ENCODE peak calls at places on chromosomes 13 and 19, in nine cellular contexts. J is left ventricle myocardium inferior, Y is right atrium auricular region, D is astrocyte, P is PC-9, V is breast epithelium, K is upper lobe of left lung, C is PC-3, R is pancreas. X is an unnamed sample.
A peak's percentile ranks its signal among the peaks of the same experiment; 100 is the strongest.

GRCh38 chr13:39148513-39148961 is 110.3 kb downstream of the NHLRC3 start:
- DNase-seq in J (no peak), Y (no peak), D (peak; percentile 90), P (peak; percentile 82), V (no peak), K (no peak), C (no peak), R (no peak), X (no peak)

GRCh38 chr19:9793051-9793591 is 24.6 kb upstream of the ZNF846 start:
- DNase-seq in J (peak; percentile 61), Y (peak; percentile 66), D (peak; percentile 39), P (no peak), V (peak; percentile 59), K (peak; percentile 49), C (peak; percentile 26), R (no peak), X (no peak)

GRCh38 chr19:944663-945241 is 18.9 kb downstream of the ARID3A start:
- DNase-seq in J (no peak), Y (no peak), D (no peak), P (no peak), V (no peak), K (no peak), C (no peak), R (no peak), X (peak; percentile 57)

GRCh38 chr13:46617382-46617781 is 64.4 kb downstream of the LRCH1 start:
- DNase-seq in J (no peak), Y (no peak), D (no peak), P (no peak), V (no peak), K (no peak), C (no peak), R (no peak), X (no peak)

GRCh38 chr13:36975172-36975571 is 24.0 kb downstream of the ALG5 start:
- DNase-seq in J (no peak), Y (no peak), D (no peak), P (no peak), V (no peak), K (no peak), C (no peak), R (no peak), X (no peak)

GRCh38 chr13:43448605-43449004 is 338.2 kb downstream of the ENOX1 start:
- DNase-seq in J (no peak), Y (no peak), D (peak; percentile 4), P (no peak), V (no peak), K (no peak), C (no peak), R (no peak), X (no peak)

GRCh38 chr19:768424-768823 is 17.5 kb downstream of the MISP start:
- DNase-seq in J (no peak), Y (no peak), D (peak; percentile 87), P (no peak), V (no peak), K (no peak), C (no peak), R (no peak), X (no peak)

GRCh38 chr19:42122691-42123607 is 9.3 kb downstream of the POU2F2 start:
- DNase-seq in J (no peak), Y (no peak), D (no peak), P (no peak), V (no peak), K (no peak), C (no peak), R (no peak), X (no peak)

GRCh38 chr13:110812111-110812868 is 98.8 kb downstream of the ING1 start:
- DNase-seq in J (no peak), Y (peak; percentile 51), D (peak; percentile 9), P (no peak), V (no peak), K (no peak), C (no peak), R (no peak), X (no peak)

GRCh38 chr13:41384749-41385503 is 72.4 kb upstream of the RGCC start:
- DNase-seq in J (no peak), Y (no peak), D (no peak), P (no peak), V (no peak), K (no peak), C (peak; percentile 36), R (no peak), X (no peak)

GRCh38 chr13:41500501-41500900 is 43.2 kb downstream of the RGCC start:
- DNase-seq in J (peak; percentile 33), Y (no peak), D (no peak), P (no peak), V (no peak), K (no peak), C (peak; percentile 39), R (no peak), X (peak; percentile 43)

GRCh38 chr13:75704942-75705320 is 68.8 kb downstream of the LMO7 start:
- DNase-seq in J (no peak), Y (no peak), D (no peak), P (peak; percentile 95), V (peak; percentile 56), K (peak; percentile 87), C (peak; percentile 74), R (peak; percentile 44), X (peak; percentile 81)

GRCh38 chr19:1161716-1162115 is 12.4 kb downstream of the SBNO2 start:
- DNase-seq in J (no peak), Y (no peak), D (no peak), P (peak; percentile 74), V (no peak), K (peak; percentile 85), C (no peak), R (no peak), X (no peak)

GRCh38 chr13:21671793-21672680 is 1.2 kb downstream of the FGF9 start:
- DNase-seq in J (no peak), Y (no peak), D (no peak), P (no peak), V (no peak), K (no peak), C (no peak), R (no peak), X (no peak)

GRCh38 chr13:20669162-20669561 is 34.3 kb upstream of the IL17D start:
- DNase-seq in J (no peak), Y (no peak), D (no peak), P (no peak), V (no peak), K (no peak), C (no peak), R (no peak), X (no peak)

GRCh38 chr13:47945738-47946137 is 55.3 kb downstream of the SUCLA2 start:
- DNase-seq in J (no peak), Y (no peak), D (peak; percentile 65), P (no peak), V (no peak), K (no peak), C (no peak), R (no peak), X (no peak)

GRCh38 chr13:83452292-83452950 is 429.9 kb downstream of the SLITRK1 start:
- DNase-seq in J (no peak), Y (no peak), D (no peak), P (no peak), V (no peak), K (no peak), C (no peak), R (no peak), X (peak; percentile 34)

GRCh38 chr19:13833330-13834265 is 38.4 kb downstream of the ZSWIM4 start:
- DNase-seq in J (peak; percentile 96), Y (peak; percentile 96), D (peak; percentile 75), P (peak; percentile 87), V (peak; percentile 97), K (peak; percentile 94), C (peak; percentile 97), R (peak; percentile 93), X (peak; percentile 99)

GRCh38 chr13:103315701-103316100 is 249.5 kb upstream of the SLC10A2 start:
- DNase-seq in J (no peak), Y (no peak), D (no peak), P (no peak), V (no peak), K (no peak), C (no peak), R (no peak), X (no peak)

GRCh38 chr13:34201050-34201913 is 383.3 kb downstream of the RFC3 start:
- DNase-seq in J (no peak), Y (no peak), D (peak; percentile 81), P (peak; percentile 84), V (no peak), K (no peak), C (peak; percentile 83), R (no peak), X (no peak)

GRCh38 chr19:44749318-44749717 is 810 bp downstream of the BCL3 start:
- DNase-seq in J (no peak), Y (no peak), D (no peak), P (no peak), V (no peak), K (no peak), C (no peak), R (no peak), X (no peak)
- TF ChIP-seq CTCF in J (no peak), Y (no peak), D (no peak), P (no peak), V (no peak), K (no peak), C (no peak), R (no peak), X (no peak)

GRCh38 chr13:32254916-32255743 is 60.0 kb downstream of the ZAR1L start:
- DNase-seq in J (no peak), Y (no peak), D (no peak), P (no peak), V (no peak), K (no peak), C (peak; percentile 45), R (no peak), X (no peak)
- H3K4me3 ChIP-seq in J (peak overlapping the region; percentile 64), Y (peak overlapping the region; percentile 11), D (no peak overlapping the region), P (no peak overlapping the region), V (peak overlapping the region; percentile 50), K (peak overlapping the region; percentile 45), C (peak overlapping the region; percentile 62), R (no peak overlapping the region), X (no peak overlapping the region)

DNA sequence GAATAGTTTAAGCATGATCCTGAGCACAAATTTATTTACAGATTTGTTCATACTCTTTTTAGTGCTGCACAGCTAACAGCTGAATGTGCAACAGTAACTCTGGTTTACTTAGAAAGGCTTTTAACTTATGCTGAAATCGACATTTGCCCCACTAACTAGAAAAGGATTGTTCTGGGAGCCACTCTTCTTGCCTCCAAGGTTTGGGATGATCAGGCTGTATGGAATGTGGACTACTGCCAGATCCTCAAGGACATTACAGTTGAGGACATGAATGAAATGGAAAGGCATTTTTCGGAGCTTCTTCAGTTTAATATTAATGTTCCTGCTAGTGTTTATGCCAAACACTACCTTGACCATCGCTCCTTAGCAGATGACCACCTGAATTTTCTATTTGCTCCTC is 16.0 kb downstream of the ZNF100 start:
- DNase-seq in J (no peak), Y (no peak), D (peak; percentile 36), P (no peak), V (no peak), K (no peak), C (no peak), R (no peak), X (no peak)
- H3K9me3 ChIP-seq in J (peaks cover 7% of the 10 kb centered on the region), Y (no peaks in the 10 kb centered on the region), D (peaks cover 2% of the 10 kb centered on the region), P (peaks cover 17% of the 10 kb centered on the region), V (no peaks in the 10 kb centered on the region), K (peaks cover 8% of the 10 kb centered on the region), C (peaks cover 13% of the 10 kb centered on the region), R (no peaks in the 10 kb centered on the region), X (no peaks in the 10 kb centered on the region)

DNA sequence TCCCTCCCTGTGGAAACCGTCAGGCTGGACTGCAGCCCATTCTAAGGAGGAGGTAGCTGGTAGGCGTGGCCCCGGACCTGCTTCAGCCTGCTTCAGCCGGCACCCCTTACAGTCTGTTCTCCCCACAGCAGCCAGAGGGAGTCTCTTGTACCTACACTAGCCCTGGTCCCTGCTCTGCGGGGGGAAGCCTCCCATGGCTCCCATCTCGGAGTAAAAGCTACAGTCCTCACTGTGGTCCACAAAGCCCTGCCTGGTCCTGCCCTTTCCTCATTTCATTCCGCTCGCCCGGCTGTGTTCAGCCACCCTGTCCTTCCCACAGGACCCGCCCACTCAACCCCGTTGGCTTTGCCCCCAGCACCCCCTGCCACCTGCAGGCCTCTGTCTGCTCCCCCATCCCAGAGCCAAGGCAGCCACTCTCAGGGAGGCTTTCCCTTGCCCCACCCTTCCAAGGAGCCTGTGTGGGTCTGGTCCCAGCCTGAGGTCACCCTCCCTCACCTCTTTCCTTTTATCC is 1.3 kb downstream of the PGLYRP1 start:
- DNase-seq in J (no peak), Y (no peak), D (no peak), P (no peak), V (peak; percentile 48), K (no peak), C (no peak), R (no peak), X (no peak)
- TF ChIP-seq CTCF in J (no peak), Y (no peak), D (no peak), P (no peak), V (no peak), K (no peak), C (no peak), R (no peak), X (no peak)

X was measured in mucosa of descending colon.